ENCODE peak calls at places on chromosomes 3 and 15, in nine cellular contexts. L is right lobe of liver; P is AG04450; I is Peyer's patch; Z is PC-3; O is WERI-Rb-1; N is lower lobe of right lung; Y is CD4-positive, CD25-positive, alpha-beta regulatory T cell; U is endothelial cell of umbilical vein. X is an unnamed sample.

GRCh38 chr15:49741721-49742120 is 120.9 kb downstream of the DTWD1 start:
- DNase-seq in L (no peak), P (no peak), I (peak; percentile 66), Z (no peak), O (no peak), N (no peak), Y (no peak), U (no peak), X (no peak)

GRCh38 chr15:33083232-33084006 is 111.1 kb downstream of the FMN1 start:
- DNase-seq in L (no peak), P (no peak), I (no peak), Z (peak; percentile 94), O (no peak), N (no peak), Y (no peak), U (no peak), X (no peak)

GRCh38 chr15:95567686-95568085 is 762.8 kb upstream of the NR2F2 start:
- DNase-seq in L (no peak), P (no peak), I (no peak), Z (no peak), O (no peak), N (no peak), Y (no peak), U (no peak), X (no peak)

GRCh38 chr15:99118801-99119546 is 14.1 kb downstream of the SYNM start:
- DNase-seq in L (no peak), P (no peak), I (no peak), Z (no peak), O (no peak), N (peak; percentile 32), Y (no peak), U (no peak), X (peak; percentile 51)

GRCh38 chr15:81483496-81483895 is 109.5 kb upstream of the TMC3 start:
- DNase-seq in L (no peak), P (no peak), I (no peak), Z (no peak), O (no peak), N (no peak), Y (no peak), U (no peak), X (no peak)

GRCh38 chr3:120198305-120198878 is 86.6 kb downstream of the GPR156 start:
- DNase-seq in L (no peak), P (no peak), I (no peak), Z (peak; percentile 81), O (no peak), N (no peak), Y (peak; percentile 15), U (peak; percentile 39), X (no peak)

GRCh38 chr15:61685971-61686370 is 374.3 kb downstream of the VPS13C start:
- DNase-seq in L (no peak), P (no peak), I (no peak), Z (no peak), O (no peak), N (no peak), Y (no peak), U (no peak), X (no peak)

GRCh38 chr3:197854596-197855343 is 63.7 kb downstream of the LRCH3 start:
- DNase-seq in L (no peak), P (peak; percentile 94), I (no peak), Z (peak; percentile 3), O (no peak), N (no peak), Y (no peak), U (peak; percentile 5), X (no peak)

GRCh38 chr3:10178892-10179291 is 14.2 kb downstream of the IRAK2 start:
- DNase-seq in L (no peak), P (no peak), I (no peak), Z (no peak), O (no peak), N (no peak), Y (no peak), U (no peak), X (no peak)

DNA sequence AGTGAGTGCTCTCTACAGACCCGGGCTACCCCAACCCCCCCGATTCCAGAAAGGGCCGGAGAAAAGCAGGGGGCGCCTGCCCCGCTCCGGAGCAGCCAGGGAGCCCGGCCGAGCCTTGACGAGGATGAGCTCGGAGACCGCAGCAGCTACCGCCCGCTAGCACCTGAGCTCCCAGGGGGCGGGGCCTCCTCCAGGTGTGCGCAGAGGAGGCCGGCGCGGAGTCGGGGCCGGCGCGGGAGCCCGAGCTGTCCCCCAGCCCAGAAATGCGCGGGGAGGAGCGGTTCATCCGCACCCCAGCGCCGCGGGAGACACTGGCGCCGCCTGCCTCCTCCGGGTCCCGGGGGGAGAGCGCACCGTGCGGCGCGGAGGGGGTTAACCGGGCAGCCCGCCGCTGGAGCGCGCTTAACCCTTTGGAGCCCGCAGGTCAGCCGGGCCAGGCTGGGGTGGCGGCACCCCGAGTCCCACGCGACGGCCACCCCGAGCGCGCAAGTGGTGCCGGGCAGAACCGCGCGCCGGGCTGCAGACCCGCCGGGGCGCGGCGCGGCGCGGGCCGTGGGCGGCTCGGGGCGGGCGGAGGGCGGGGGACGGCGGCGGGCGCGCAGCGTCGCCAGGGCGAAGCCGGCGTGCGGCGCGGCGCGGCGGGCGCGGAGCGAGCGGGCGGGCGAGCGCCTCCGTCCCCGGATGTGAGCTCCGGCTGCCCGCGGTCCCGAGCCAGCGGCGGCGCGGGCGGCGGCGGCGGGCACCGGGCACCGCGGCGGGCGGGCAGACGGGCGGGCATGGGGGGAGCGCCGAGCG is at the start of gene CACNA1D:
- DNase-seq in L (peak; percentile 64), P (no peak), I (peak; percentile 87), Z (no peak), O (peak; percentile 52), N (peak; percentile 74), Y (no peak), U (no peak), X (no peak)
- H3K27me3 ChIP-seq in L (no peaks in the 10 kb centered on the region), P (peaks cover 46% of the 10 kb centered on the region), I (peaks cover 3% of the 10 kb centered on the region), Z (peaks cover 89% of the 10 kb centered on the region), O (peaks cover 9% of the 10 kb centered on the region), N (peaks cover 25% of the 10 kb centered on the region), Y (peaks cover 30% of the 10 kb centered on the region), U (peaks cover 44% of the 10 kb centered on the region), X (no peaks in the 10 kb centered on the region)

GRCh38 chr15:45203182-45203581 is 15.4 kb upstream of the SHF start:
- DNase-seq in L (peak; percentile 63), P (no peak), I (no peak), Z (no peak), O (no peak), N (no peak), Y (no peak), U (peak; percentile 32), X (no peak)

GRCh38 chr15:45199136-45199810 is 11.5 kb upstream of the SHF start:
- DNase-seq in L (no peak), P (no peak), I (peak; percentile 65), Z (peak; percentile 26), O (no peak), N (no peak), Y (peak; percentile 68), U (peak; percentile 44), X (no peak)

GRCh38 chr15:45201557-45202246 is 13.9 kb upstream of the SHF start:
- DNase-seq in L (no peak), P (no peak), I (no peak), Z (no peak), O (peak; percentile 18), N (no peak), Y (no peak), U (no peak), X (no peak)

GRCh38 chr15:45200001-45200798 is 12.4 kb upstream of the SHF start:
- DNase-seq in L (peak; percentile 93), P (peak; percentile 89), I (peak; percentile 96), Z (peak; percentile 97), O (peak; percentile 88), N (peak; percentile 92), Y (peak; percentile 97), U (peak; percentile 97), X (peak; percentile 98)

DNA sequence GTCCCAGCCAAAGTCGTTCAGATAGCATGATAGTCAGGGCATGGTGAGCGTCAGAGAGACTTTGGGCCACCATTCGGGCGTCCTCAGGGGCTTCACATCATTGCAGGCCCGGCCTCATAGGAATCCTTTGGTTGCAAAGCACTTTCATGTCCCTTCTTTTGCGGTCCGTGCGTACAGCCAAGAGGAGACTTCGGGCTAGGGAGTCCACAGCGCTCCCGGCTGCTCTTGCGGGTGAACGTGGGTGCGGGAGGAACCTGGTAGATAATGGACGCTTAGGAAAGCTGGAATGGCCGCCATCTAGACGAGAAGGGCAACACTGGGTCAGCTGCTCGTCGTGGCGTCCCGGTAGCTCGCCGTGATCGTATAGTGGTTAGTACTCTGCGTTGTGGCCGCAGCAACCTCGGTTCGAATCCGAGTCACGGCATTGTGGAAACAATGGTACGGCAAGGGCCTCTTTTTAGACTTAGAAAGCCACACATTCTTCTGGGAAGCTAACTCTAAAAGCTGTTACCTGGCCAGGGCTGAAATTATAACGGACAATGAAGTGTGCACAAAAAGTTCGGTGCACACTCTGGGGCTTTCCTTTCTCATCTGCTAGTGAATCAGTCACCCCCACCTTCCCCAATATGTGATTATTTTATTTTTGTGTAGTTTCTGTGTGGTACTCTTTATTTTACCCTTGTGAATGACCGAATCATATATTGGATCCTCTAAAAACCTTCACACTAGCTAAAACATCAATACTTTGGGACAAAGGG is 13.2 kb upstream of the SHF start:
- DNase-seq in L (peak; percentile 81), P (peak; percentile 59), I (peak; percentile 81), Z (peak; percentile 91), O (peak; percentile 69), N (peak; percentile 85), Y (peak; percentile 81), U (peak; percentile 81), X (peak; percentile 89)
- H3K27ac ChIP-seq in L (peak overlapping the region; percentile 100), P (peak overlapping the region; percentile 92), I (peak overlapping the region; percentile 96), Z (peak overlapping the region; percentile 86), O (peak overlapping the region; percentile 67), N (peak overlapping the region; percentile 98), Y (peak overlapping the region; percentile 94), U (peak overlapping the region; percentile 66), X (peak overlapping the region; percentile 85)

DNA sequence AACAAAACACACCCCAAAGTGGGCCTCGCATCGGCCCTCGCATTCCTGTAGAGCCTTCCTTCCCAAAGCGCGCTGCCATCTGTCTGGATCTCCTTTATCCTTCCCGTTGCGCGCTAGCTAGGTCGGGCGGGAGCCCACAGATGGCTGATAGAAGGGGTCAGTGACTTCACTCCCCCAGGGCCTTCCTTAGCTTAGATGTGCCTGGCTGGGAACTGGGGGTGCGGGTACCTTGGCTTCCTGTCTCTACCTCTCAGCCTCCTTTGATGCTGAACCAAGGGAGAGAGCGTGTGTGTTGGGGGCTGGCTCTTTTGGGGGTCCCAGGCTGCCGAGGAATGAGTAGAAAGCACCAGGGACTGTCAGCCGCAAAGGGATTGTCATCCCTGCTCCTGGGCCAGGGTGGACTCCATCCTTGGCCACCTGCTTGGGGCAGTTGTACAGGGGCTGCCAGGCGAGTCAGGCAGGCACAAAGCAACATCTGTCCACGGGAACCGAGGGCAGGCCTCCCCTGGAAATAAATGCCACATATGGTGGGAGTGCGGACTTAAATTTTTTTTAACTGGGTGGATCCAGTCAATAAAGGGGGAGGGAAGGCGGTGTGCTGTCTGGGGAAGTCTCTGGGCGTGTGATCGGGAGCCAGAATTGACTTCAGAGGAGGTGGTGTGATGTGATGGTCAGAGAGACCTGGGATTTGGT is 1.9 kb downstream of the SMAD3 start:
- DNase-seq in L (no peak), P (no peak), I (peak; percentile 58), Z (no peak), O (peak; percentile 73), N (no peak), Y (peak; percentile 50), U (peak; percentile 38), X (no peak)
- H3K27me3 ChIP-seq in L (no peaks in the 10 kb centered on the region), P (no peaks in the 10 kb centered on the region), I (no peaks in the 10 kb centered on the region), Z (no peaks in the 10 kb centered on the region), O (no peaks in the 10 kb centered on the region), N (no peaks in the 10 kb centered on the region), Y (no peaks in the 10 kb centered on the region), U (no peaks in the 10 kb centered on the region), X (no peaks in the 10 kb centered on the region)

DNA sequence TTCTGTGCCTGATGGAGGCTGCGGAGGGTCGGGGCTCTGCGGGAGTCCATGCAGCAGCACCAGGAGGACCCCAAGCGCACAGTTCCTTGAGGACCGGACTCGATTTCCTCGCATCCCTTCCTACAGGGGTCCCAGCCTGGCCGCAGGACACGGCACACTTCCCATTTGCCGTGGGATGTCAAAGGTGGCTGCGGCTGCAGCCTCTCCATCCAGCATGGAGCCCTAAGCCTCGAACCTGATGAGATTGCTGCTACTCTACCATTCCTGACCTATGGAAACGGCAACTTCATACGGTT is 40.6 kb downstream of the RGMA start:
- DNase-seq in L (peak; percentile 46), P (no peak), I (no peak), Z (no peak), O (no peak), N (no peak), Y (no peak), U (no peak), X (no peak)
- H3K27ac ChIP-seq in L (no peak overlapping the region), P (no peak overlapping the region), I (no peak overlapping the region), Z (no peak overlapping the region), O (no peak overlapping the region), N (no peak overlapping the region), Y (no peak overlapping the region), U (no peak overlapping the region), X (no peak overlapping the region)